ENCODE peak calls at places on chromosome 1, in four cellular contexts. N is AG09309, F is activated B cell treated with CpG ODN at 0.5 μM for 24 hours, B is endothelial cell. K is an unnamed sample.

GRCh38 chr1:87335175-87335992 is 6.7 kb downstream of the LMO4 start:
- DNase-seq in N (no peak), F (peak; percentile 69), B (peak; percentile 72), K (no peak)

GRCh38 chr1:44777547-44777946 is 2.2 kb downstream of the RPS8 start:
- DNase-seq in N (no peak), F (no peak), B (no peak), K (no peak)

GRCh38 chr1:40997096-40997495 is 17.6 kb downstream of the CTPS1 start:
- DNase-seq in N (no peak), F (no peak), B (no peak), K (peak; percentile 54)

GRCh38 chr1:205791568-205792180 is 16.4 kb upstream of the RAB29 start:
- DNase-seq in N (no peak), F (peak; percentile 46), B (peak; percentile 72), K (no peak)

GRCh38 chr1:29875557-29876028 is 639.3 kb downstream of the PTPRU start:
- DNase-seq in N (no peak), F (no peak), B (peak; percentile 42), K (no peak)

GRCh38 chr1:246748867-246749266 is 24.7 kb downstream of the SCCPDH start:
- DNase-seq in N (no peak), F (no peak), B (no peak), K (peak; percentile 87)

GRCh38 chr1:66207484-66207883 is 326.5 kb upstream of the SGIP1 start:
- DNase-seq in N (peak; percentile 44), F (no peak), B (no peak), K (peak; percentile 65)

GRCh38 chr1:162404550-162405160 is 7.3 kb downstream of the SH2D1B start:
- DNase-seq in N (peak; percentile 65), F (no peak), B (no peak), K (no peak)

GRCh38 chr1:11072216-11072917 is 12.5 kb upstream of the SRM start:
- DNase-seq in N (no peak), F (no peak), B (no peak), K (no peak)

GRCh38 chr1:192311281-192311680 is 5.5 kb upstream of the RGS21 start:
- DNase-seq in N (peak; percentile 10), F (no peak), B (no peak), K (peak; percentile 42)

GRCh38 chr1:221887091-221887746 is 145.3 kb upstream of the DUSP10 start:
- DNase-seq in N (peak; percentile 68), F (no peak), B (no peak), K (peak; percentile 71)

GRCh38 chr1:157111396-157112165 is 12.0 kb upstream of the ETV3L start:
- DNase-seq in N (no peak), F (no peak), B (no peak), K (no peak)

GRCh38 chr1:157112186-157112867 is 12.7 kb upstream of the ETV3L start:
- DNase-seq in N (no peak), F (no peak), B (no peak), K (no peak)

GRCh38 chr1:157113631-157114030 is 14.0 kb upstream of the ETV3L start:
- DNase-seq in N (no peak), F (no peak), B (no peak), K (no peak)

GRCh38 chr1:157114183-157115121 is 14.8 kb upstream of the ETV3L start:
- DNase-seq in N (no peak), F (no peak), B (no peak), K (no peak)

DNA sequence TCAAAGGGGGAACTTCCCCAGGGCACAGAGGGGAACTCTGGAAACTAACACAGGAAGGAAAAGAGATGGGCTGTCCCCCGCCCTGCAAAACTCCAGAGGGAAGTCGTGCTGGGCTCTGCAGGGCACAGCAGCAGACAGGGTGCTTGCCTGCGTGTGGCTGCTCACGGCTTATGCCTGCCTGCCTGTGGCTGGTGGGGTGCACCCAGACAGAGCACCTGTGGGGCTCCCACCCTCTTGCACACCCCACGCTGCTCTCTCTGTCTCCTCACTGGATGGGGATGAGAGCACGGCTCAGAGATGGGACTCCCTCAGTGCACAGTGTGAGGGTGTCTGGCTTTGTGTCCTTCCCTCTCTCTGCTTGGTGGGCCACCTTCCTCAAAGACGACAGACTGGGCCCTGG is 13.5 kb upstream of the ETV3L start:
- DNase-seq in N (no peak), F (no peak), B (no peak), K (no peak)
- TF ChIP-seq CTCF in N (no peak), F (no peak), B (no peak), K (no peak)

DNA sequence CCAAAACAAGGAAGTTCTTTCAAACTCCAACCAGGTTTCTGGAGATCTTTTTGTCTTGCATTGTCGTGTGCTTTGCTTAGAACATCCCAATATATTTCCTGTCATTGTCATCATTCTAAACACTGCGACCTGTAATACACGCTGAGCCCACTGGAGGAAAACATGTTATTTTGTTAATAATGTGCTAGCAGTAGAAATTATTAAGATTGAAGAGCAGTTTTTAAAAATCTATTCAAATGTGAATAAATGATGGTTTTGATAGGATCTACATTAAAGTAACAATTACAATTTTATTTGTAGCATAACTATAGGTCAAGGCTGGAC is 268.5 kb downstream of the PTPRC start:
- DNase-seq in N (no peak), F (no peak), B (no peak), K (no peak)
- TF ChIP-seq CTCF in N (no peak), F (no peak), B (peak; percentile 43), K (no peak)

GRCh38 chr1:167221804-167222610 is 1.3 kb downstream of the POU2F1 start:
- DNase-seq in N (no peak), F (peak; percentile 73), B (peak; percentile 65), K (no peak)
- TF ChIP-seq CTCF in N (no peak), F (no peak), B (no peak), K (no peak)

GRCh38 chr1:230760360-230760827 is 13.2 kb downstream of the CAPN9 start:
- DNase-seq in N (no peak), F (no peak), B (no peak), K (no peak)
- TF ChIP-seq CTCF in N (no peak), F (no peak), B (no peak), K (no peak)

DNA sequence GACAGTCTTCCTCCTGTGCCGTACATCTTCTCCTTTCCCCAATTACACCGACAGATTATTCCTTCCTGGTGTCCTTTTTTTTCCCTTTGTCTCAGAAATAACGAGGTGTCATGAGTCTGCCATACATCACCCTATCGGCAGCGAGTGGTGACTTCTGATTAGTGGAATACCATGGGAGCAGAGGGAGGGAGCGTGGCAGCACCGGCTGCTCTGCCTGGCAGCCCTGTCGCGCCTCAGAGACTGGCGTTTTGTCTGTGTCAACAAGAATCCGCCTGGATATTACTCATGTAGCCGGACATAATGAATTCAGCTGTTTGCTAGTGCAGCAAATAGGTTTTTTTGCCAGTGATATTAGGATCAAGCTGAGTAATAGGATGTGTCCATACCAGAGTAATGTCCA is 51.8 kb downstream of the UTP25 start:
- DNase-seq in N (no peak), F (no peak), B (no peak), K (peak; percentile 91)
- TF ChIP-seq CTCF in N (no peak), F (no peak), B (no peak), K (no peak)

GRCh38 chr1:228340686-228341449 is 65.8 kb downstream of the TRIM11 start:
- DNase-seq in N (no peak), F (peak; percentile 12), B (no peak), K (no peak)
- TF ChIP-seq CTCF in N (peak; percentile 20), F (no peak), B (no peak), K (peak; percentile 33)

GRCh38 chr1:114764689-114765088 is 6.9 kb upstream of the CSDE1 start:
- DNase-seq in N (no peak), F (no peak), B (no peak), K (no peak)
- TF ChIP-seq CTCF in N (no peak), F (no peak), B (peak; percentile 10), K (no peak)

DNA sequence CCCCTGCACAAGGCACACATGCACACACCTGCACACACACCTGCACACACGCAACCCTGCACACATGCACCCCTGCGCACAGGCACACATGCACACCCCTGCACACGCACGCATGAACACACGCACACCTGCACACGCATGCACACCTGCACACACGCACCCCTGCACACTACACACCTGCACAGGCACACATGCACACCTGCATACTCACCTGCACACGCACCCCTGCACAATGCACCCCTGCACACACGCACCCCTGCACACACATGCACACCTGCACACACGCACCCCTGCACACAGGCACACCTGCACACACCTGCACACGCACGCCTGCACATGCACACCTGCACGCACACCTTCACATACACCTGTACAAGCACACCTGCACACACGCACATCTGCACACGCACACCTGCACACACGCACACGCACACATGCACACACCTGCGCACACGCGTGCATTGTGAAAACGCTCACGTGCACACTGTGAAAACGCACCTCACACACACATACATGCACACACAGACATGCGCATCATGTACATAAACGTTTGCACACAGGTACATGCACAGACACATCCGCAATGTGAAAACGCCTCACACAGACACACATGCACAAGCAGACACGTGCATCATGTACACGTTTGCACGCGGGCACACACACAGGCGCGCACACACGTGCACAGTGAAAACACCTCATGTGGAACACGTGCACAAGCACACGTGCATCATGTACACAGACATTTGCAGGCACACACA is 8.2 kb downstream of the DVL1 start:
- DNase-seq in N (no peak), F (no peak), B (no peak), K (no peak)
- TF ChIP-seq CTCF in N (no peak), F (no peak), B (no peak), K (no peak)

GRCh38 chr1:92884195-92884594 is 52.4 kb downstream of the RPL5 start:
- DNase-seq in N (no peak), F (no peak), B (no peak), K (no peak)

GRCh38 chr1:92883297-92883696 is 51.5 kb downstream of the RPL5 start:
- DNase-seq in N (no peak), F (no peak), B (no peak), K (no peak)

GRCh38 chr1:92879316-92879968 is 47.6 kb downstream of the RPL5 start:
- DNase-seq in N (no peak), F (no peak), B (no peak), K (no peak)

GRCh38 chr1:92881391-92881790 is 49.6 kb downstream of the RPL5 start:
- DNase-seq in N (no peak), F (no peak), B (no peak), K (no peak)

GRCh38 chr1:92882817-92883216 is 51.0 kb downstream of the RPL5 start:
- DNase-seq in N (no peak), F (no peak), B (no peak), K (peak; percentile 48)
- TF ChIP-seq CTCF in N (no peak), F (no peak), B (no peak), K (no peak)

GRCh38 chr1:12406218-12407021 is 176.6 kb downstream of the VPS13D start:
- DNase-seq in N (no peak), F (no peak), B (no peak), K (no peak)

GRCh38 chr1:12404918-12405317 is 175.1 kb downstream of the VPS13D start:
- DNase-seq in N (no peak), F (no peak), B (no peak), K (no peak)

GRCh38 chr1:12407050-12407961 is 177.5 kb downstream of the VPS13D start:
- DNase-seq in N (peak; percentile 61), F (no peak), B (no peak), K (no peak)

GRCh38 chr1:12407962-12408288 is 178.1 kb downstream of the VPS13D start:
- DNase-seq in N (no peak), F (no peak), B (no peak), K (no peak)

GRCh38 chr1:12405325-12406217 is 175.7 kb downstream of the VPS13D start:
- DNase-seq in N (no peak), F (no peak), B (no peak), K (no peak)
- TF ChIP-seq CTCF in N (peak; percentile 6), F (no peak), B (peak; percentile 43), K (peak; percentile 50)